ENCODE peak calls at places on chromosomes 13 and 19, in four cellular contexts. B, A, N and O are unnamed samples.

GRCh38 chr19:20414133-20414532 is 151.4 kb downstream of the ZNF737 start:
- DNase-seq in A (no peak), B (no peak), N (no peak), O (no peak)

GRCh38 chr13:113744197-113745000 is 14.6 kb upstream of the TMEM255B start:
- DNase-seq in B (no peak), A (no peak), N (no peak), O (no peak)

GRCh38 chr13:29953542-29953941 is 103.1 kb upstream of the UBL3 start:
- DNase-seq in B (no peak), N (no peak), A (no peak), O (no peak)

GRCh38 chr13:99582511-99582910 is 81.2 kb downstream of the TM9SF2 start:
- DNase-seq in B (no peak), A (no peak), N (no peak), O (no peak)

GRCh38 chr19:4278926-4279529 is at the start of gene SHD:
- DNase-seq in N (peak), B (no peak), A (no peak), O (no peak)

GRCh38 chr19:45424191-45425058 is 708 bp upstream of the ERCC1 start:
- DNase-seq in N (peak), B (peak), A (no peak), O (peak)

GRCh38 chr13:50618206-50618605 is 225.3 kb downstream of the DLEU7 start:
- DNase-seq in A (no peak), B (no peak), N (no peak), O (no peak)

GRCh38 chr13:78589206-78589605 is 14.1 kb downstream of the POU4F1 start:
- DNase-seq in N (peak), B (no peak), A (no peak), O (no peak)

GRCh38 chr19:45406165-45406956 is at the start of gene POLR1G:
- DNase-seq in N (peak), B (peak), A (peak), O (peak)

GRCh38 chr19:11092181-11092538 is 2.9 kb downstream of the LDLR start:
- DNase-seq in N (no peak), B (no peak), A (no peak), O (no peak)

GRCh38 chr13:35621989-35622388 is 145.5 kb upstream of the MAB21L1 start:
- DNase-seq in N (no peak), B (no peak), A (no peak), O (no peak)

GRCh38 chr19:57096640-57097361 is 23.0 kb upstream of the USP29 start:
- DNase-seq in B (no peak), A (no peak), N (no peak), O (no peak)

GRCh38 chr19:22609630-22610029 is 24.5 kb upstream of the ZNF492 start:
- DNase-seq in A (no peak), N (no peak), B (no peak), O (no peak)

GRCh38 chr13:113813749-113814434 is 50.0 kb downstream of the GAS6 start:
- DNase-seq in B (no peak), N (no peak), A (no peak), O (no peak)

GRCh38 chr19:12757544-12758274 is 6.1 kb downstream of the BEST2 start:
- DNase-seq in N (peak), A (peak), B (peak), O (no peak)